ENCODE peak calls at places on chromosome 15, in six cellular contexts. X, R, Q, P, D and G are unnamed samples.

GRCh38 chr15:31228980-31229826 is 97.4 kb upstream of the KLF13 start:
- DNase-seq in D (peak; percentile 47), P (peak; percentile 87), R (peak; percentile 88), X (no peak), Q (peak; percentile 87), G (no peak)

GRCh38 chr15:100686021-100686724 is 83.8 kb downstream of the ASB7 start:
- DNase-seq in Q (no peak), D (no peak), P (no peak), X (no peak), R (no peak), G (peak; percentile 67)

GRCh38 chr15:58165661-58166060 is 27.5 kb downstream of the AQP9 start:
- DNase-seq in P (peak; percentile 35), D (no peak), X (peak; percentile 43), Q (no peak), R (peak; percentile 76), G (peak; percentile 66)

GRCh38 chr15:100692259-100692658 is 89.9 kb downstream of the ASB7 start:
- DNase-seq in Q (no peak), X (peak; percentile 2), P (no peak), R (no peak), D (no peak), G (no peak)

GRCh38 chr15:78216276-78217229 is 17.8 kb downstream of the ACSBG1 start:
- DNase-seq in R (peak; percentile 95), D (peak; percentile 75), Q (peak; percentile 93), P (peak; percentile 64), X (no peak), G (no peak)

GRCh38 chr15:40747685-40748631 is 7.1 kb downstream of the RMDN3 start:
- DNase-seq in P (peak; percentile 57), R (no peak), D (no peak), Q (no peak), X (no peak), G (no peak)

GRCh38 chr15:90708516-90708915 is 8.6 kb upstream of the BLM start:
- DNase-seq in D (no peak), R (no peak), P (no peak), X (no peak), Q (no peak), G (no peak)

GRCh38 chr15:20657084-20657483 is 115.5 kb upstream of the GOLGA6L6 start:
- DNase-seq in D (no peak), X (no peak), P (no peak), R (no peak), Q (no peak), G (no peak)

GRCh38 chr15:33392453-33392852 is 81.7 kb downstream of the RYR3 start:
- DNase-seq in X (no peak), R (no peak), D (no peak), Q (no peak), P (no peak), G (no peak)

GRCh38 chr15:73573572-73573971 is 59.6 kb downstream of the NPTN start:
- DNase-seq in R (no peak), X (no peak), Q (peak; percentile 89), D (no peak), P (peak; percentile 49), G (no peak)

GRCh38 chr15:63599401-63600000 is 2.3 kb downstream of the FBXL22 start:
- DNase-seq in X (no peak), Q (peak; percentile 82), R (peak; percentile 88), P (peak; percentile 78), D (peak; percentile 72), G (peak; percentile 67)

GRCh38 chr15:90097475-90097874 is 4.8 kb downstream of the IDH2 start:
- DNase-seq in P (no peak), X (no peak), R (no peak), Q (peak; percentile 44), D (no peak), G (no peak)

GRCh38 chr15:55999635-56000034 is 6.2 kb upstream of the NEDD4 start:
- DNase-seq in D (no peak), X (no peak), P (no peak), Q (no peak), R (no peak), G (no peak)

GRCh38 chr15:62953496-62953895 is 89.1 kb upstream of the TPM1 start:
- DNase-seq in D (no peak), X (no peak), P (no peak), Q (no peak), R (no peak), G (no peak)

GRCh38 chr15:34606545-34606944 is 23.1 kb upstream of the GOLGA8B start:
- DNase-seq in D (no peak), X (no peak), Q (no peak), P (no peak), R (no peak), G (no peak)

GRCh38 chr15:72782993-72783562 is 480 bp downstream of the ADPGK start:
- DNase-seq in X (peak; percentile 30), D (no peak), P (peak; percentile 65), Q (peak; percentile 49), R (peak; percentile 40), G (peak; percentile 52)

GRCh38 chr15:76711351-76711827 is 193.8 kb downstream of the SCAPER start:
- DNase-seq in X (no peak), Q (no peak), P (no peak), R (no peak), D (no peak), G (no peak)

GRCh38 chr15:52247032-52247431 is 48.6 kb downstream of the MYO5C start:
- DNase-seq in Q (no peak), D (no peak), R (no peak), X (no peak), P (peak; percentile 47), G (no peak)

GRCh38 chr15:89330119-89330518 is 4.5 kb downstream of the POLG start:
- DNase-seq in X (no peak), P (no peak), R (no peak), Q (peak; percentile 67), D (no peak), G (no peak)

GRCh38 chr15:71804695-71805470 is 5.5 kb upstream of the NR2E3 start:
- DNase-seq in P (no peak), X (no peak), R (no peak), D (no peak), Q (no peak), G (no peak)

GRCh38 chr15:67824900-67825879 is at the start of gene SKOR1:
- DNase-seq in P (no peak), D (peak; percentile 46), Q (no peak), X (no peak), R (no peak), G (no peak)

GRCh38 chr15:68557469-68558317 is 21.1 kb upstream of the CORO2B start:
- DNase-seq in Q (no peak), D (no peak), P (no peak), R (no peak), X (no peak), G (no peak)

GRCh38 chr15:96586901-96587300 is 256.4 kb downstream of the NR2F2 start:
- DNase-seq in P (no peak), D (no peak), Q (no peak), R (no peak), X (no peak), G (no peak)

DNA sequence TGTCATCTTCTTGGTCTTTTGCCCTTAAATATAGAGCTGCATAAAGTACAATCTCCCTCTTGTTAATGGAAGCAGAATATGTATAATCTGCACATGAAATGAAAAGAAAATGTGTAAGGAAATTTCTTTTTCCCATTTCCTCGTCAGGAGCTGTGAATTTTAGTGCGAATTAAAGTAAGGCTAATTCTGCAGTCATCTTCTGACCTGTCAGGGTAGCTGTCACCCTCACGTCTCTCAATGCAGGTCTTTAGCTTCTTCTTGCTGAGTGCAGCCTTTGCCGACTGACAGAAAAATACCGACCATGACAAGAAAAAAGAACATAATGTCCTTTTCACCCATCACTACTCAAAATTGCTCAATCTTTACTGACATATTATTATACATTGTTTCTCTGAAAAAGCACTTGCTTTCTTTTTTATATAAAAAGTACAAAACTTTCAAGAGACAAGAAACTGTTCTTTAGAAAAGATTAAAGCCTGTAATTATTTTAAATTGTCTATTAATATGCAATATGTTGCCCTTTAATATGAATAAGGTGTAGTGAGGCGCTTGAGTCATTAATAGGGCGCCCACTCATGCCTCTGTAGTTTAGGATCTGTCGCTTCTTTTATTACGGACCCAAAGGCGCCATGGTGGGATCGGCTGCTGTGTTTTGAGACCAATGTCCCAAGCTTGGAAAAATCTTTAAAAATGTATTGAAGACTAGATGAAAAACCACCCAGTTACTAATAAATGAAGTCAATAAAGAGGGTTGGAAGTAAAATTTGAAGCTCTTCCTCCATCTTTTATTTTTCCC is 259.3 kb upstream of the MEIS2 start:
- DNase-seq in Q (no peak), X (no peak), R (no peak), P (no peak), D (no peak), G (no peak)
- TF ChIP-seq EP300 in Q (no peak), X (no peak), R (no peak), P (no peak), D (no peak), G (no peak)

DNA sequence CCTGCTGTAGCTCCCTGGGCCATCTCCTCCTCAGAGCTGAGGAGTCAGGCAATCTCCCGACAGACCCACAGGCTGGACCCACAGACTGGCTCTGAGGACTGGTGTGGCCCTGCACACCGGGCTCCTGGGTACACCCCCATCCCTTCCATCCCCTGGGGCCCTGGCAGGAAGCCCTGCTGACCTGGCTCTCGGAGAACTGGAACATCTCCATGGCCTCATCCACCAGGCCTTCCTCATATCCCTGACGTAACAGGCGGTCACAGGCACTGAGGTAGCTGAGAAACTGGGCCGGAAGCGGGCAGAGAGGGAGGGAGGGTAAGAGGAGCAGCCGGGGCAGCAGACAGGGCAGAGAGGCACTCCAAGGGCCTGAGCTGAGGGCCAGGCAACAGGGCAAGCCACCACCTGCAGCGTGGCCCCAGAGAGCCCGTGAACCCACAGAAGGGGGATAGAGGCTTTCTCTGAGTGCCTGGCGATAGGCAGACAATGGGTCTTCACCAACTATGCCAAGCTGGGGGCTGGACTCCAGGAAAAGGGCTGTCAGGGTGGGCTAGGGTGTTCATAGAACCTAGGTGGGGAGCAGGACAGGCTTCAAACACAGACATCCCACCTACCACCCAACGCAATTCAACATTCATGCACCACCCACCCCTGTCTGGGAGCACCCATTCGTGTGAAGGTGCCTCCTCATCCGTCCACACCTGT is 17.9 kb downstream of the KBTBD13 start:
- DNase-seq in P (no peak), X (no peak), D (no peak), Q (peak; percentile 33), R (no peak), G (no peak)
- TF ChIP-seq POLR2A in P (no peak), X (no peak), D (no peak), Q (no peak), R (no peak), G (no peak)

GRCh38 chr15:94059188-94059587 is 172.2 kb upstream of the MCTP2 start:
- DNase-seq in P (no peak), X (no peak), R (no peak), D (no peak), Q (no peak), G (no peak)
- TF ChIP-seq EP300 in P (no peak), X (no peak), R (no peak), D (no peak), Q (no peak), G (no peak)

GRCh38 chr15:75217012-75217411 is 15.3 kb downstream of the C15orf39 start:
- DNase-seq in Q (no peak), P (no peak), X (no peak), R (no peak), D (no peak), G (no peak)
- TF ChIP-seq POLR2A in Q (no peak), P (no peak), X (no peak), R (no peak), D (no peak), G (no peak)

GRCh38 chr15:48005921-48006541 is 114.8 kb upstream of the SLC24A5 start:
- DNase-seq in P (peak; percentile 87), Q (no peak), R (peak; percentile 53), X (peak; percentile 87), D (no peak), G (no peak)
- TF ChIP-seq EP300 in P (no peak), Q (no peak), R (no peak), X (no peak), D (no peak), G (no peak)